ENCODE peak calls at places on chromosomes 4 and X, in four cellular contexts. Q, O, H and N are unnamed samples.

GRCh38 chr4:151804821-151805220 is 44.0 kb upstream of the GATB start:
- DNase-seq in O (no peak), H (peak; percentile 34), Q (no peak), N (no peak)

GRCh38 chr4:100289530-100289888 is 99.2 kb upstream of the DDIT4L start:
- DNase-seq in O (no peak), H (peak; percentile 59), Q (no peak), N (no peak)

GRCh38 chr4:6909970-6910339 is 329 bp downstream of the TBC1D14 start:
- DNase-seq in Q (peak; percentile 40), H (peak; percentile 37), O (no peak), N (peak; percentile 53)

GRCh38 chrX:150983526-150984163 is 510 bp downstream of the HMGB3 start:
- DNase-seq in Q (no peak), H (no peak), O (no peak), N (no peak)

GRCh38 chr4:40334591-40335507 is at the start of gene CHRNA9:
- DNase-seq in O (no peak), Q (no peak), H (no peak), N (no peak)

GRCh38 chrX:72663737-72664136 is 50.4 kb downstream of the PHKA1 start:
- DNase-seq in H (no peak), O (no peak), Q (no peak), N (no peak)

GRCh38 chrX:3052864-3053263 is 11.6 kb downstream of the ARSF start:
- DNase-seq in H (no peak), O (no peak), Q (no peak), N (no peak)

GRCh38 chr4:7132730-7133582 is 59.4 kb upstream of the SORCS2 start:
- DNase-seq in O (no peak), Q (no peak), H (no peak), N (no peak)

GRCh38 chr4:154344686-154345085 is 146.9 kb downstream of the DCHS2 start:
- DNase-seq in H (no peak), Q (no peak), O (no peak), N (peak; percentile 41)

GRCh38 chr4:152643153-152644035 is 36.4 kb downstream of the TMEM154 start:
- DNase-seq in Q (no peak), H (no peak), O (no peak), N (peak; percentile 89)

GRCh38 chr4:89324671-89325070 is 17.1 kb upstream of the GPRIN3 start:
- DNase-seq in H (no peak), Q (no peak), O (no peak), N (peak; percentile 21)

GRCh38 chrX:107849747-107850478 is 24.2 kb downstream of the MID2 start:
- DNase-seq in Q (no peak), O (no peak), H (no peak), N (no peak)

GRCh38 chrX:16239211-16239610 is 71.9 kb downstream of the MAGEB17 start:
- DNase-seq in O (no peak), Q (no peak), H (peak; percentile 80), N (peak; percentile 53)

GRCh38 chrX:56563231-56564116 is at the start of gene UBQLN2:
- DNase-seq in Q (peak; percentile 71), O (peak; percentile 92), H (peak; percentile 67), N (peak; percentile 84)

GRCh38 chrX:39174761-39175417 is 373.6 kb downstream of the MID1IP1 start:
- DNase-seq in Q (no peak), O (no peak), H (no peak), N (no peak)

GRCh38 chr4:18291981-18292380 is 270.4 kb upstream of the LCORL start:
- DNase-seq in O (no peak), Q (no peak), H (no peak), N (no peak)

GRCh38 chr4:176272799-176273198 is 3.8 kb upstream of the ASB5 start:
- DNase-seq in Q (no peak), O (no peak), H (no peak), N (no peak)

GRCh38 chr4:122086338-122086737 is 65.8 kb upstream of the BLTP1 start:
- DNase-seq in H (no peak), O (no peak), Q (no peak), N (no peak)

GRCh38 chr4:110654254-110654635 is 31.4 kb upstream of the PITX2 start:
- DNase-seq in H (peak; percentile 74), O (no peak), Q (no peak), N (no peak)

GRCh38 chrX:9730752-9731151 is 34.9 kb downstream of the GPR143 start:
- DNase-seq in H (no peak), Q (no peak), O (no peak), N (peak; percentile 9)

GRCh38 chr4:186161138-186161537 is 30.2 kb upstream of the CYP4V2 start:
- DNase-seq in Q (no peak), H (no peak), O (no peak), N (peak; percentile 91)

GRCh38 chrX:31580227-31580626 is 508.4 kb upstream of the FTHL17 start:
- DNase-seq in H (peak; percentile 7), Q (no peak), O (no peak), N (no peak)

GRCh38 chr4:2354127-2354526 is 64.3 kb downstream of the ZFYVE28 start:
- DNase-seq in Q (no peak), O (peak; percentile 50), H (no peak), N (no peak)

GRCh38 chr4:147707892-147708672 is 23.8 kb upstream of the ARHGAP10 start:
- DNase-seq in Q (no peak), O (peak; percentile 70), H (peak; percentile 50), N (peak; percentile 71)

GRCh38 chrX:36963069-36963808 is 44.9 kb upstream of the FAM47C start:
- DNase-seq in Q (peak; percentile 9), O (no peak), H (no peak), N (no peak)

GRCh38 chr4:142416121-142416520 is 430.0 kb downstream of the INPP4B start:
- DNase-seq in O (no peak), H (peak; percentile 42), Q (no peak), N (no peak)

GRCh38 chr4:156948738-156949137 is 22.9 kb downstream of the PDGFC start:
- DNase-seq in H (no peak), Q (no peak), O (no peak), N (no peak)

GRCh38 chrX:56783450-56783831 is 54.4 kb downstream of the NBDY start:
- DNase-seq in Q (no peak), H (no peak), O (peak; percentile 91), N (no peak)